ENCODE peak calls at places on chromosomes 4 and X, in seven cellular contexts. Z is mesothelial cell of epicardium, B is Ammon's horn, S is activated T-cell treated with anti-CD3 and anti-CD28 coated beads for 1 hour, H is left ventricle myocardium inferior, U is aorta, M is brain microvascular endothelial cell. X is an unnamed sample.

GRCh38 chrX:56928546-56928945 is 66.8 kb downstream of the SPIN3 start:
- DNase-seq in Z (no peak), B (no peak), S (no peak), H (no peak), U (no peak), M (no peak), X (no peak)

GRCh38 chrX:13418126-13419091 is 98.6 kb upstream of the ATXN3L start:
- DNase-seq in Z (no peak), B (no peak), S (no peak), H (no peak), U (no peak), M (no peak), X (no peak)

GRCh38 chr4:47913858-47914218 is 545 bp downstream of the NFXL1 start:
- DNase-seq in Z (peak), B (peak), S (peak), H (peak), U (peak), M (no peak), X (no peak)

GRCh38 chr4:123972031-123972430 is 575.4 kb downstream of the SPRY1 start:
- DNase-seq in Z (no peak), B (no peak), S (no peak), H (no peak), U (no peak), M (no peak), X (no peak)

GRCh38 chr4:152436384-152436783 is 99.5 kb downstream of the FBXW7 start:
- DNase-seq in Z (no peak), B (no peak), S (no peak), H (no peak), U (no peak), M (no peak), X (no peak)

GRCh38 chr4:53066155-53066554 is 204.0 kb downstream of the RASL11B start:
- DNase-seq in Z (no peak), B (no peak), S (no peak), H (no peak), U (no peak), M (no peak), X (no peak)

GRCh38 chr4:76208005-76208765 is 5.4 kb downstream of the SCARB2 start:
- DNase-seq in Z (no peak), B (peak), S (no peak), H (peak), U (peak), M (peak), X (no peak)

GRCh38 chrX:120446503-120446902 is 22.6 kb downstream of the LAMP2 start:
- DNase-seq in Z (no peak), B (peak), S (no peak), H (no peak), U (no peak), M (no peak), X (no peak)

GRCh38 chr4:37827030-37827705 is 682 bp downstream of the PGM2 start:
- DNase-seq in Z (peak), B (no peak), S (no peak), H (no peak), U (no peak), M (peak), X (no peak)

GRCh38 chr4:70505152-70505748 is 13.1 kb upstream of the AMTN start:
- DNase-seq in Z (peak), B (peak), S (peak), H (no peak), U (no peak), M (peak), X (peak)

GRCh38 chr4:10096201-10096975 is 20.2 kb downstream of the WDR1 start:
- DNase-seq in Z (no peak), B (peak), S (peak), H (peak), U (peak), M (peak), X (peak)

GRCh38 chr4:142473218-142473959 is 372.7 kb downstream of the INPP4B start:
- DNase-seq in Z (no peak), B (no peak), S (no peak), H (peak), U (no peak), M (no peak), X (no peak)

GRCh38 chr4:151484396-151485102 is 75.6 kb downstream of the FHIP1A start:
- DNase-seq in Z (no peak), B (no peak), S (no peak), H (no peak), U (no peak), M (peak), X (no peak)

GRCh38 chrX:153766098-153766817 is 2.2 kb downstream of the PLXNB3 start:
- DNase-seq in Z (no peak), B (peak), S (no peak), H (no peak), U (peak), M (peak), X (peak)

GRCh38 chr4:37675587-37676290 is 10.4 kb downstream of the RELL1 start:
- DNase-seq in Z (no peak), B (no peak), S (no peak), H (no peak), U (no peak), M (no peak), X (no peak)

GRCh38 chr4:26223160-26223559 is 97.7 kb upstream of the RBPJ start:
- DNase-seq in Z (no peak), B (no peak), S (no peak), H (no peak), U (no peak), M (peak), X (no peak)

X was measured in activated CD8-positive, alpha-beta memory T cell treated with anti-CD3 and anti-CD28 coated beads for 4 hours.